ENCODE peak calls at places on chromosome 12, in ten cellular contexts. F is gastrocnemius medialis; B is AG04449; J is fibroblast of lung; U is endothelial cell of umbilical vein; G is sigmoid colon; O is right atrium auricular region; A is right lobe of liver; Z is left lung; W is naive thymus-derived CD4-positive, alpha-beta T cell. Y is an unnamed sample.

GRCh38 chr12:93979189-93979588 is 169.2 kb upstream of the PLXNC1 start:
- DNase-seq in F (no peak), B (no peak), J (peak), U (peak), G (no peak), O (no peak), A (no peak), Z (no peak), W (peak), Y (peak)

GRCh38 chr12:92134638-92135274 is 10.9 kb downstream of the BTG1 start:
- DNase-seq in F (no peak), B (peak), J (peak), U (peak), G (no peak), O (no peak), A (no peak), Z (no peak), W (no peak), Y (peak)

GRCh38 chr12:39581592-39581991 is 38.0 kb downstream of the ABCD2 start:
- DNase-seq in F (no peak), B (no peak), J (peak), U (peak), G (no peak), O (no peak), A (no peak), Z (no peak), W (no peak), Y (peak)

GRCh38 chr12:3236345-3237153 is 159.4 kb downstream of the TSPAN9 start:
- DNase-seq in F (peak), B (no peak), J (peak), U (peak), G (no peak), O (no peak), A (no peak), Z (no peak), W (no peak), Y (peak)

GRCh38 chr12:102406033-102406584 is 74.3 kb downstream of the IGF1 start:
- DNase-seq in F (peak), B (no peak), J (peak), U (peak), G (peak), O (no peak), A (no peak), Z (no peak), W (no peak), Y (peak)

GRCh38 chr12:27521066-27521465 is 2.9 kb upstream of the PPFIBP1 start:
- DNase-seq in F (no peak), B (no peak), J (peak), U (peak), G (peak), O (peak), A (no peak), Z (peak), W (no peak), Y (peak)

GRCh38 chr12:92558806-92559205 is 144.0 kb upstream of the PLEKHG7 start:
- DNase-seq in F (no peak), B (no peak), J (no peak), U (no peak), G (no peak), O (no peak), A (no peak), Z (no peak), W (no peak), Y (no peak)

GRCh38 chr12:54355104-54355815 is 9.0 kb downstream of the GPR84 start:
- DNase-seq in F (no peak), B (no peak), J (no peak), U (no peak), G (no peak), O (no peak), A (no peak), Z (no peak), W (no peak), Y (no peak)

GRCh38 chr12:48388430-48388829 is 37.7 kb upstream of the ZNF641 start:
- DNase-seq in F (no peak), B (no peak), J (peak), U (peak), G (no peak), O (no peak), A (no peak), Z (no peak), W (no peak), Y (peak)

GRCh38 chr12:124980098-124980892 is 8.6 kb downstream of the DHX37 start:
- DNase-seq in F (no peak), B (no peak), J (no peak), U (no peak), G (no peak), O (no peak), A (no peak), Z (no peak), W (no peak), Y (no peak)

GRCh38 chr12:54065677-54066076 is 12.0 kb downstream of the HOXC4 start:
- DNase-seq in F (no peak), B (no peak), J (no peak), U (no peak), G (no peak), O (no peak), A (no peak), Z (no peak), W (no peak), Y (no peak)

GRCh38 chr12:54050479-54050805 is 3.2 kb upstream of the HOXC4 start:
- DNase-seq in F (no peak), B (no peak), J (no peak), U (no peak), G (no peak), O (no peak), A (no peak), Z (no peak), W (no peak), Y (no peak)

GRCh38 chr12:79691299-79692248 is 810 bp upstream of the PAWR start:
- DNase-seq in F (no peak), B (peak), J (peak), U (peak), G (no peak), O (no peak), A (no peak), Z (no peak), W (no peak), Y (peak)

GRCh38 chr12:132148368-132149045 is 4.2 kb downstream of the NOC4L start:
- DNase-seq in F (no peak), B (no peak), J (no peak), U (no peak), G (peak), O (no peak), A (peak), Z (no peak), W (no peak), Y (no peak)

GRCh38 chr12:14710632-14711324 is 14.4 kb upstream of the GUCY2C start:
- DNase-seq in F (no peak), B (no peak), J (no peak), U (no peak), G (no peak), O (no peak), A (no peak), Z (no peak), W (no peak), Y (no peak)

GRCh38 chr12:20624718-20625117 is 70.4 kb upstream of the SLCO1C1 start:
- DNase-seq in F (no peak), B (no peak), J (peak), U (peak), G (no peak), O (no peak), A (no peak), Z (no peak), W (no peak), Y (peak)

GRCh38 chr12:108575199-108575912 is 13.0 kb downstream of the ISCU start:
- DNase-seq in F (peak), B (no peak), J (no peak), U (no peak), G (peak), O (no peak), A (no peak), Z (no peak), W (peak), Y (no peak)

GRCh38 chr12:120692524-120693033 is 5.6 kb downstream of the MLEC start:
- DNase-seq in F (peak), B (no peak), J (no peak), U (no peak), G (no peak), O (no peak), A (no peak), Z (no peak), W (no peak), Y (no peak)

GRCh38 chr12:87444039-87444438 is 585.2 kb downstream of the C12orf50 start:
- DNase-seq in F (no peak), B (no peak), J (no peak), U (no peak), G (no peak), O (no peak), A (no peak), Z (no peak), W (no peak), Y (no peak)

GRCh38 chr12:18258929-18259328 is 2.4 kb upstream of the PIK3C2G start:
- DNase-seq in F (no peak), B (no peak), J (no peak), U (no peak), G (no peak), O (no peak), A (no peak), Z (no peak), W (no peak), Y (no peak)

GRCh38 chr12:84148335-84148734 is 764.3 kb downstream of the SLC6A15 start:
- DNase-seq in F (no peak), B (no peak), J (no peak), U (no peak), G (no peak), O (no peak), A (no peak), Z (no peak), W (no peak), Y (no peak)

GRCh38 chr12:42958271-42958674 is 368.7 kb upstream of the PRICKLE1 start:
- DNase-seq in F (no peak), B (no peak), J (peak), U (peak), G (no peak), O (no peak), A (no peak), Z (no peak), W (no peak), Y (peak)

GRCh38 chr12:59736786-59737185 is 141.0 kb downstream of the SLC16A7 start:
- DNase-seq in F (no peak), B (peak), J (peak), U (peak), G (no peak), O (no peak), A (no peak), Z (no peak), W (no peak), Y (peak)

GRCh38 chr12:124565656-124566180 is 1.7 kb downstream of the NCOR2 start:
- DNase-seq in F (no peak), B (no peak), J (no peak), U (no peak), G (no peak), O (no peak), A (no peak), Z (no peak), W (no peak), Y (no peak)

GRCh38 chr12:90543841-90544240 is 411.1 kb downstream of the CCER1 start:
- DNase-seq in F (no peak), B (no peak), J (peak), U (peak), G (no peak), O (no peak), A (no peak), Z (no peak), W (no peak), Y (peak)

GRCh38 chr12:95143784-95144205 is 70.4 kb upstream of the NR2C1 start:
- DNase-seq in F (no peak), B (no peak), J (peak), U (peak), G (no peak), O (no peak), A (no peak), Z (no peak), W (no peak), Y (peak)

GRCh38 chr12:130427381-130427887 is 89.7 kb downstream of the PIWIL1 start:
- DNase-seq in F (no peak), B (no peak), J (no peak), U (no peak), G (no peak), O (no peak), A (no peak), Z (no peak), W (no peak), Y (no peak)

GRCh38 chr12:67989184-67989965 is at the start of gene IFNG-AS1:
- DNase-seq in F (no peak), B (no peak), J (no peak), U (no peak), G (no peak), O (no peak), A (no peak), Z (no peak), W (peak), Y (no peak)

GRCh38 chr12:20434993-20435392 is 66.7 kb downstream of the PDE3A start:
- DNase-seq in F (no peak), B (peak), J (no peak), U (peak), G (no peak), O (no peak), A (no peak), Z (no peak), W (no peak), Y (peak)

GRCh38 chr12:26857465-26858176 is 24.6 kb upstream of the ITPR2 start:
- DNase-seq in F (no peak), B (no peak), J (no peak), U (peak), G (no peak), O (no peak), A (no peak), Z (no peak), W (no peak), Y (peak)

GRCh38 chr12:6367969-6368892 is 7.1 kb downstream of the SCNN1A start:
- DNase-seq in F (peak), B (no peak), J (no peak), U (no peak), G (no peak), O (no peak), A (no peak), Z (no peak), W (no peak), Y (no peak)
- H3K4me3 ChIP-seq in F (no peak), B (no peak), J (no peak), U (no peak), G (no peak), O (no peak), A (no peak), Z (peak), W (no peak), Y (no peak)

GRCh38 chr12:12804432-12804886 is 8.7 kb upstream of the DDX47 start:
- DNase-seq in F (no peak), B (peak), J (peak), U (peak), G (no peak), O (no peak), A (no peak), Z (no peak), W (no peak), Y (peak)

GRCh38 chr12:12806784-12807516 is 6.2 kb upstream of the DDX47 start:
- DNase-seq in F (no peak), B (no peak), J (no peak), U (peak), G (no peak), O (no peak), A (no peak), Z (no peak), W (no peak), Y (no peak)

GRCh38 chr12:12803186-12803585 is 10.0 kb upstream of the DDX47 start:
- DNase-seq in F (peak), B (no peak), J (peak), U (peak), G (peak), O (peak), A (peak), Z (peak), W (no peak), Y (peak)

GRCh38 chr12:12801649-12802048 is 11.5 kb upstream of the DDX47 start:
- DNase-seq in F (no peak), B (no peak), J (no peak), U (no peak), G (no peak), O (no peak), A (no peak), Z (no peak), W (no peak), Y (no peak)

DNA sequence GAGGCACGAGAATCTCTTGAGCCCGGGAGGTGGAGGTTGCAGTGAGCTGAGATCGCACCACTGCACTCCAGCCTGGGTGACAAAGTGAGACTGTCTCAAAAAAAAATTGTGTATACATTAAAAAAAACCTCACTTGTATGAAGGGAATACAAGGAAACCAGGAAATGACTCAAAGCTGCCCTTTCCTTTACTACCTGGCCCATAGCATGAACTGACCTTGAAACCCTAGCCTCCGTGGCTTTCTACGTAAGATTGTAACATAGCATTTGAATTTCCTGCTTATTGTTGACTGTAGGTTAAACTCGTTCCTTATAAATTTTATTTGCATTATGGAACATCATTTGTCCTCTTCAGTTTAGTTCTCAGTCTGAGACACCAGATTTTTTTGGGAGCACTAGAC is 9.1 kb upstream of the DDX47 start:
- DNase-seq in F (no peak), B (no peak), J (no peak), U (peak), G (no peak), O (no peak), A (no peak), Z (no peak), W (no peak), Y (peak)
- H3K4me3 ChIP-seq in F (no peak), B (no peak), J (no peak), U (no peak), G (no peak), O (no peak), A (no peak), Z (no peak), W (no peak), Y (no peak)

GRCh38 chr12:6327159-6327558 is 14.7 kb downstream of the TNFRSF1A start:
- DNase-seq in F (peak), B (no peak), J (no peak), U (no peak), G (no peak), O (no peak), A (no peak), Z (no peak), W (no peak), Y (no peak)
- H3K4me3 ChIP-seq in F (no peak), B (no peak), J (no peak), U (no peak), G (no peak), O (no peak), A (no peak), Z (no peak), W (no peak), Y (no peak)

GRCh38 chr12:116504438-116504837 is 54.7 kb upstream of the MAP1LC3B2 start:
- DNase-seq in F (no peak), B (no peak), J (no peak), U (no peak), G (no peak), O (no peak), A (no peak), Z (no peak), W (no peak), Y (no peak)

GRCh38 chr12:116502989-116503496 is 56.1 kb upstream of the MAP1LC3B2 start:
- DNase-seq in F (no peak), B (no peak), J (no peak), U (no peak), G (no peak), O (no peak), A (no peak), Z (peak), W (no peak), Y (no peak)

GRCh38 chr12:116513944-116514343 is 45.2 kb upstream of the MAP1LC3B2 start:
- DNase-seq in F (no peak), B (no peak), J (no peak), U (no peak), G (no peak), O (no peak), A (no peak), Z (no peak), W (no peak), Y (no peak)

GRCh38 chr12:116506697-116507064 is 52.5 kb upstream of the MAP1LC3B2 start:
- DNase-seq in F (no peak), B (no peak), J (no peak), U (no peak), G (no peak), O (no peak), A (no peak), Z (no peak), W (no peak), Y (no peak)

GRCh38 chr12:116508145-116509121 is 50.7 kb upstream of the MAP1LC3B2 start:
- DNase-seq in F (no peak), B (no peak), J (peak), U (no peak), G (peak), O (no peak), A (no peak), Z (peak), W (peak), Y (peak)
- H3K4me3 ChIP-seq in F (peak), B (peak), J (peak), U (peak), G (peak), O (peak), A (no peak), Z (peak), W (no peak), Y (peak)

GRCh38 chr12:46244273-46244672 is 24.6 kb downstream of the SLC38A1 start:
- DNase-seq in F (no peak), B (no peak), J (no peak), U (no peak), G (no peak), O (no peak), A (no peak), Z (no peak), W (no peak), Y (no peak)

GRCh38 chr12:46240436-46240835 is 28.4 kb downstream of the SLC38A1 start:
- DNase-seq in F (no peak), B (no peak), J (no peak), U (no peak), G (no peak), O (no peak), A (no peak), Z (no peak), W (no peak), Y (no peak)

GRCh38 chr12:46242569-46242968 is 26.3 kb downstream of the SLC38A1 start:
- DNase-seq in F (no peak), B (no peak), J (no peak), U (no peak), G (no peak), O (no peak), A (no peak), Z (no peak), W (no peak), Y (no peak)

GRCh38 chr12:46244997-46245396 is 23.8 kb downstream of the SLC38A1 start:
- DNase-seq in F (no peak), B (no peak), J (no peak), U (no peak), G (no peak), O (no peak), A (no peak), Z (no peak), W (no peak), Y (no peak)

DNA sequence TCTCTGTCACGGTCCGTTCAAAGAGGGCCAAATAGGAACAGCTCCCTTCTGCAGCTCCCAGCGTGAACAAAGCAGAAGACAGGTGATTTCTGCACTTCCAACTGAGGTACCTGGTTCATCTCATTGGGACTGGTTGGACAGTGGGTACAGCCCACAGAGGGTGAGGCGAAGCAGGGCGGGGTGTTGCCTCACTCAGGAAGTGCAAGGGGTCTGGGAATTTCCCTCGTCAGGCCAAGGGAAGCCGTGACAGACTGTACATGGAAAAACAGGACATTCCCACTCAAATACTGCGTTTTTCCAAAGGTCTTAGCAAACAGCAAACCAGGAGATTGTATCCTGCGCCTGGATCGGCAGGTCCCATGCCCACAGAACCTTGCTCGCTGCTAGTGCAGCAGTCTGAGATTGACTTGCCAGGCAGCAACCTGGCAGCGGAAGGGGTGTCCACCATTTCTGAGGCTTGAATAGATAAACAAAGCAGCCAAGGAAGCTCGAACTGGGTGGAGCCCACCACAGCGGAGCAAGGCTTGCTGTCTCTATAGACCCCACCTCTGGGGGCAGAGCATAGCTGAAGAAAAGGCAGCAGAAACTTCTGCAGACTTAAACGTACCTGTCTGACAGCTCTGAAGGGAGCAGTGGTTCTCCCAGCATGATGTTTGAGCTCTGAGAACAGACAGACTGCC is 22.7 kb downstream of the SLC38A1 start:
- DNase-seq in F (no peak), B (no peak), J (no peak), U (peak), G (no peak), O (no peak), A (no peak), Z (no peak), W (peak), Y (no peak)
- H3K4me3 ChIP-seq in F (no peak), B (no peak), J (no peak), U (no peak), G (no peak), O (no peak), A (no peak), Z (no peak), W (no peak), Y (no peak)